ENCODE peak calls at places on chromosomes 11 and 22, in seven cellular contexts. Y is SK-N-SH, E is PC-3, M is neural progenitor cell, Q is A549, G is fibroblast of lung, S is OCI-LY7. U is an unnamed sample.
A peak's percentile ranks its signal among the peaks of the same experiment; 100 is the strongest.

GRCh38 chr11:64118871-64119495 is 46.9 kb downstream of the MACROD1 start:
- DNase-seq in Y (no peak), E (no peak), M (no peak), Q (no peak), G (no peak), S (no peak), U (no peak)

GRCh38 chr11:133669371-133670046 is 137.2 kb upstream of the OPCML start:
- DNase-seq in Y (no peak), E (no peak), M (peak; percentile 28), Q (no peak), G (no peak), S (no peak), U (no peak)

GRCh38 chr11:2691991-2692841 is 7.6 kb downstream of the KCNQ1OT1 start:
- DNase-seq in Y (no peak), E (peak; percentile 43), M (peak; percentile 61), Q (no peak), G (no peak), S (peak; percentile 45), U (no peak)

GRCh38 chr11:130872961-130873360 is 43.3 kb downstream of the SNX19 start:
- DNase-seq in Y (no peak), E (peak; percentile 96), M (no peak), Q (no peak), G (peak; percentile 83), S (no peak), U (peak; percentile 87)

GRCh38 chr11:94449029-94449428 is 44.6 kb downstream of the MRE11 start:
- DNase-seq in Y (no peak), E (no peak), M (no peak), Q (no peak), G (no peak), S (no peak), U (no peak)

GRCh38 chr11:122146475-122146874 is 30.5 kb upstream of the BLID start:
- DNase-seq in Y (no peak), E (peak; percentile 92), M (no peak), Q (no peak), G (no peak), S (no peak), U (peak; percentile 61)

GRCh38 chr22:34851918-34852662 is 213.9 kb upstream of the ISX start:
- DNase-seq in Y (no peak), E (no peak), M (peak; percentile 6), Q (no peak), G (no peak), S (no peak), U (no peak)

GRCh38 chr11:132921597-132921996 is 610.7 kb downstream of the OPCML start:
- DNase-seq in Y (no peak), E (no peak), M (no peak), Q (no peak), G (no peak), S (no peak), U (no peak)

GRCh38 chr11:26858098-26858497 is 135.8 kb upstream of the FIBIN start:
- DNase-seq in Y (no peak), E (no peak), M (no peak), Q (no peak), G (no peak), S (no peak), U (no peak)

GRCh38 chr11:103700605-103701004 is 335.8 kb upstream of the DDI1 start:
- DNase-seq in Y (no peak), E (peak; percentile 52), M (no peak), Q (no peak), G (peak; percentile 61), S (no peak), U (peak; percentile 79)

GRCh38 chr22:33831207-33831606 is 89.1 kb downstream of the LARGE1 start:
- DNase-seq in Y (no peak), E (no peak), M (no peak), Q (no peak), G (no peak), S (no peak), U (no peak)

GRCh38 chr11:130383363-130384168 is 44.8 kb downstream of the ADAMTS8 start:
- DNase-seq in Y (no peak), E (peak; percentile 98), M (no peak), Q (no peak), G (peak; percentile 83), S (no peak), U (peak; percentile 100)

GRCh38 chr11:75195164-75195962 is 44.5 kb downstream of the SLCO2B1 start:
- DNase-seq in Y (peak; percentile 71), E (no peak), M (no peak), Q (no peak), G (no peak), S (no peak), U (no peak)

GRCh38 chr11:126212089-126212660 is 593 bp downstream of the FAM118B start:
- DNase-seq in Y (no peak), E (peak; percentile 13), M (peak; percentile 16), Q (no peak), G (peak; percentile 21), S (no peak), U (peak; percentile 24)

GRCh38 chr11:57202282-57202681 is 20.5 kb downstream of the LRRC55 start:
- DNase-seq in Y (no peak), E (no peak), M (no peak), Q (no peak), G (no peak), S (no peak), U (no peak)

GRCh38 chr11:16880184-16880583 is 134.0 kb downstream of the PLEKHA7 start:
- DNase-seq in Y (no peak), E (no peak), M (no peak), Q (no peak), G (no peak), S (no peak), U (no peak)

GRCh38 chr11:57072640-57073039 is 83.9 kb downstream of the OR5AK2 start:
- DNase-seq in Y (no peak), E (peak; percentile 97), M (no peak), Q (peak; percentile 78), G (peak; percentile 98), S (no peak), U (peak; percentile 97)

GRCh38 chr22:49855491-49855911 is 1.9 kb downstream of the ZBED4 start:
- DNase-seq in Y (no peak), E (peak; percentile 29), M (no peak), Q (no peak), G (peak; percentile 14), S (no peak), U (peak; percentile 33)

GRCh38 chr22:19800761-19801244 is 40.2 kb downstream of the TBX1 start:
- DNase-seq in Y (peak; percentile 61), E (no peak), M (peak; percentile 58), Q (no peak), G (no peak), S (no peak), U (peak; percentile 25)

GRCh38 chr11:6323291-6323905 is 3.1 kb upstream of the CAVIN3 start:
- DNase-seq in Y (no peak), E (no peak), M (no peak), Q (no peak), G (no peak), S (no peak), U (no peak)

GRCh38 chr22:18078329-18079041 is 695 bp downstream of the PEX26 start:
- DNase-seq in Y (peak; percentile 63), E (peak; percentile 45), M (no peak), Q (peak; percentile 23), G (peak; percentile 15), S (peak; percentile 69), U (peak; percentile 19)

GRCh38 chr22:32684148-32684821 is 117.2 kb upstream of the TIMP3 start:
- DNase-seq in Y (no peak), E (no peak), M (no peak), Q (no peak), G (no peak), S (no peak), U (peak; percentile 38)

DNA sequence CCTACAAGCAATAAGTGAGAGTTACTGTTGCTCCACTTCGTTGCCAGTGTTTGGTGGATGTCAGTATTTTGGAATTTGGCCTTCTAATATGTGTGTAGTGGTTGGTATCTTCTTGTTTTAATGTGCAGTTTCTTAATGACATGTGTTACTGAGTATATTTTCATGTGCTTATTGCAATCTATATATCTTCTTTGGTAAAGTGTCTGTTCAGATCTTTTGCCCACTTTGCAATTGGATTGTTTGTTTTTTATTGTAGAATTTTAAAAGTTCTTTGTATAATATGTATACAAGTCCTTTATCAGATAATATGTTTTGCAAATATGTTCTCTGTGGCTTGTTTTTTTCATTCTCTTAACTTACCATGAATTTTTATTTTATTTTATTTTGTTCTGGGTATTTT is 7.7 kb downstream of the OR51V1 start:
- DNase-seq in Y (no peak), E (no peak), M (no peak), Q (no peak), G (no peak), S (no peak), U (no peak)
- H3K4me2 ChIP-seq in Y (no peak overlapping the region), E (no peak overlapping the region), M (no peak overlapping the region), Q (no peak overlapping the region), G (no peak overlapping the region), S (no peak overlapping the region), U (no peak overlapping the region)

DNA sequence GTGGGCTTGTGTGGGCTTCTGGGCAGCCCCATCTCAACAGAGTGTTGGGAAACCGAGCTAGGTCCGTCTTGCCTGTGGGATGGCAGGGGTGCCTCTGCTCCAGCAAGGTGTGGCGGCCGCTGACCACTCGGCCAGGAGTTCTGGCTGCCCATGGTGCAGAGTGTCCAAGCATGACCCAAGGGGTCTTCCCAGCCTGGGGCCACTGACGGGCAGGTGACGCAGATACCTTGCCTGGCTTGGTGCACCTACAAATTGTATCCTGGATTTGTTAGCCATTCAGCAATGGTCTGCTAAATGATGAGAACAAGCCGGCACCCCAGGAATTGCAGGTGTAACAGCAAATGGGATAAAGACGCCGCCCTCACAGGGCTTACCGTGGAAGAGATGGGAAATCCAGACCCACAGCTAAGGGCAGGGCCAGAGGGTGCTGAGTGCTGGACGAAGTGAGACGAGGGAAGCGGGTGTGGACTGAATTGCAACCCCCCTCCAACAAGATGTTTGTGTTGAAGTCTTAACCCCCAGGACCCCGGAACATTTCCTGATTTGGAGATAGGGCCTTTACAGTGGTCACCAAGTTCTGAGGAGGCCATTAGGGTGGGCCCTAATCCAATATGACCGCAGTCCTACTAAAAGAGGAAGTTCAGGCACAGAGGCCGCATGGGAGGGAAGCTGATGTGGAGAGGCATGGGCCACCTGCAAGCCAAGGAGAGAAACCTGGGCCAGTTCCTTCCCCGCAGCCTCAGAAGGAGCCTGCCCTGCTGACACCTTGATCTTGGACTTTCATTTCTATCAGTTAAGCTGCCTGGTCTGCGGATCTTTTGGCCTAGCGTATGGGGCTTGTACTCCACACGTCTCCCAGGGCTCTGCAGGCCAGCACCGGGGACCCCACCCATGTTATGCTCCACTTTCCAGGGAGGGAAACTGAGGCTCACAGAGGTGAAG is 45.2 kb upstream of the LINC01488 start:
- DNase-seq in Y (no peak), E (no peak), M (no peak), Q (no peak), G (no peak), S (no peak), U (no peak)
- H3K4me2 ChIP-seq in Y (no peak overlapping the region), E (no peak overlapping the region), M (peak overlapping the region; percentile 56), Q (peak overlapping the region; percentile 51), G (no peak overlapping the region), S (no peak overlapping the region), U (no peak overlapping the region)

DNA sequence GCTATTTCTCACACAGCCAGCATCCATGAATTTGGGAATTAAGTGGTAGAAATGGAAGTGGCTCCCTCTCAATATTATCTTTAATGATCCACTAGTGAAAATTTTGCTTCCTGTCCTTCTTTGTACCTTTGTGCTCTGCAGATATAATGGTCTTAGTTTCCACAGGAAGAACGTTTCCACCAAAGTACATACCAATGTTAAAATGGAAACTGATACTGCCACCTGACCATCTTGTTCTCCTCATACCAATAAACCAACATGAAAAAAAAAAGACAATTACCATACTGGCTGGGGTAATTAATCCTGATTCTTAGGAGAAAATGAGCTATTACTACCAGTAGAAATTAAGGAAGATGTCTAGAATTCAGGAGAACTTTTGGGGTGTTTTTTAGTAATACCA is 32.3 kb downstream of the C11orf65 start:
- DNase-seq in Y (no peak), E (no peak), M (no peak), Q (no peak), G (no peak), S (no peak), U (no peak)
- H3K4me2 ChIP-seq in Y (no peak overlapping the region), E (no peak overlapping the region), M (no peak overlapping the region), Q (no peak overlapping the region), G (no peak overlapping the region), S (no peak overlapping the region), U (no peak overlapping the region)

GRCh38 chr22:37112084-37112728 is 2.7 kb upstream of the TMPRSS6 start:
- DNase-seq in Y (no peak), E (no peak), M (no peak), Q (no peak), G (no peak), S (no peak), U (no peak)
- H3K4me2 ChIP-seq in Y (no peak overlapping the region), E (no peak overlapping the region), M (no peak overlapping the region), Q (no peak overlapping the region), G (no peak overlapping the region), S (no peak overlapping the region), U (no peak overlapping the region)

U was measured in IMR-90.